ENCODE peak calls at places on chromosomes 6 and 20, in seven cellular contexts. I, Y, E, C, H, X and K are unnamed samples.

GRCh38 chr20:53547664-53548239 is 45.9 kb downstream of the ZNF217 start:
- DNase-seq in Y (no peak), E (peak; percentile 70), I (no peak), H (no peak), C (no peak), X (peak; percentile 76), K (no peak)

GRCh38 chr20:20824924-20825584 is 112.6 kb upstream of the RALGAPA2 start:
- DNase-seq in I (peak; percentile 28), E (peak; percentile 42), Y (peak; percentile 59), H (peak; percentile 79), C (peak; percentile 31), X (peak; percentile 2), K (peak; percentile 42)

GRCh38 chr6:22717906-22718305 is 148.5 kb downstream of the HDGFL1 start:
- DNase-seq in C (no peak), E (no peak), H (no peak), X (no peak), Y (no peak), I (no peak), K (peak; percentile 19)

GRCh38 chr20:20452254-20452676 is 84.4 kb downstream of the INSM1 start:
- DNase-seq in H (peak; percentile 79), C (peak; percentile 23), E (no peak), I (peak; percentile 46), X (peak; percentile 78), Y (peak; percentile 64), K (peak; percentile 64)

GRCh38 chr6:92723390-92723931 is 695.9 kb downstream of the EPHA7 start:
- DNase-seq in I (no peak), Y (no peak), C (no peak), X (no peak), H (no peak), E (no peak), K (no peak)

GRCh38 chr6:109979033-109979921 is 1.2 kb downstream of the GPR6 start:
- DNase-seq in Y (no peak), X (no peak), H (no peak), I (no peak), C (no peak), E (no peak), K (no peak)

GRCh38 chr6:164108869-164109769 is 694.6 kb downstream of the QKI start:
- DNase-seq in X (no peak), E (no peak), I (peak; percentile 91), Y (peak; percentile 96), H (peak; percentile 98), C (no peak), K (peak; percentile 97)

GRCh38 chr6:168937061-168937460 is 316.6 kb downstream of the THBS2 start:
- DNase-seq in H (no peak), C (no peak), E (no peak), X (peak; percentile 12), Y (no peak), I (no peak), K (no peak)

GRCh38 chr6:109236140-109237081 is 141.1 kb downstream of the CEP57L1 start:
- DNase-seq in E (peak; percentile 71), X (no peak), C (no peak), I (no peak), Y (peak; percentile 35), H (no peak), K (no peak)

GRCh38 chr6:63731946-63732735 is 96.5 kb downstream of the PHF3 start:
- DNase-seq in E (no peak), I (no peak), X (peak; percentile 47), C (no peak), Y (no peak), H (no peak), K (no peak)

GRCh38 chr6:70131528-70131927 is 171.4 kb downstream of the COL9A1 start:
- DNase-seq in I (no peak), E (no peak), C (no peak), X (no peak), H (no peak), Y (no peak), K (no peak)

GRCh38 chr20:36871640-36872570 is 4.0 kb upstream of the TLDC2 start:
- DNase-seq in X (no peak), E (no peak), Y (no peak), H (peak; percentile 18), C (no peak), I (no peak), K (no peak)

GRCh38 chr6:170223718-170224693 is 66.9 kb downstream of the DLL1 start:
- DNase-seq in X (no peak), C (no peak), E (no peak), H (no peak), Y (no peak), I (no peak), K (no peak)
- TF ChIP-seq CTCF in X (no peak), C (no peak), E (no peak), H (no peak), Y (no peak), I (no peak), K (no peak)

GRCh38 chr6:139250296-139251274 is 41.2 kb downstream of the TXLNB start:
- DNase-seq in X (peak; percentile 59), E (peak; percentile 62), I (peak; percentile 52), C (peak; percentile 32), Y (peak; percentile 67), H (peak; percentile 67), K (peak; percentile 73)

GRCh38 chr6:139253656-139254055 is 38.1 kb downstream of the TXLNB start:
- DNase-seq in I (no peak), X (no peak), Y (no peak), H (no peak), C (no peak), E (no peak), K (no peak)

GRCh38 chr6:139252018-139252390 is 39.8 kb downstream of the TXLNB start:
- DNase-seq in E (no peak), X (no peak), Y (no peak), H (no peak), C (no peak), I (no peak), K (no peak)

GRCh38 chr6:139249387-139249786 is 42.4 kb downstream of the TXLNB start:
- DNase-seq in I (no peak), C (no peak), Y (no peak), X (no peak), H (no peak), E (no peak), K (no peak)

GRCh38 chr6:139251377-139252017 is 40.3 kb downstream of the TXLNB start:
- DNase-seq in Y (no peak), X (no peak), E (no peak), H (no peak), I (no peak), C (no peak), K (peak; percentile 51)
- H3K27ac ChIP-seq in Y (peak overlapping the region; percentile 81), X (no peak overlapping the region), E (no peak overlapping the region), H (peak overlapping the region; percentile 91), I (peak overlapping the region; percentile 82), C (no peak overlapping the region), K (peak overlapping the region; percentile 81)

DNA sequence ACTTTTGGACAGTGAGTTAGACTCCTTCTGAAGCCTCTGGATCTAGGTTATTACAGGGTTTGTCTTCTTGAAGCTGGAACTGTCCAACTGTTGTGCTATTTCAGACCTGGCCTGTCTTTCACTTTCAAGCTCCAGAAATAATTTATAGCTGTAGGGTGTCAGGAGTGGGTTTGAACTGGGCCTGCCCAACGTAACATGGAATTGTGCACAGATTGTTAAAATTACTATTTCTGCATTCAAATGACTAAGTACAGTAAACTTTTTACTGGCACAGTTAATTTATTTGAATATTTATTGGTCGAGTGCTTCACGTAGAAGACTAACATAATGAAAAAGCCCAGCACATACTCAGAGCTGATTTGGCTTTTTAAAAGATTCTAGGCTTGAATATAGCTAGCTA is 74.3 kb downstream of the ARID1B start:
- DNase-seq in Y (no peak), C (no peak), I (no peak), X (no peak), H (no peak), E (no peak), K (no peak)
- H3K4me1 ChIP-seq in Y (peaks cover 94% of the 10 kb centered on the region), C (peaks cover 42% of the 10 kb centered on the region), I (peaks cover 100% of the 10 kb centered on the region), X (peaks cover 12% of the 10 kb centered on the region), H (peaks cover 87% of the 10 kb centered on the region), E (peaks cover 15% of the 10 kb centered on the region), K (peaks cover 82% of the 10 kb centered on the region)

DNA sequence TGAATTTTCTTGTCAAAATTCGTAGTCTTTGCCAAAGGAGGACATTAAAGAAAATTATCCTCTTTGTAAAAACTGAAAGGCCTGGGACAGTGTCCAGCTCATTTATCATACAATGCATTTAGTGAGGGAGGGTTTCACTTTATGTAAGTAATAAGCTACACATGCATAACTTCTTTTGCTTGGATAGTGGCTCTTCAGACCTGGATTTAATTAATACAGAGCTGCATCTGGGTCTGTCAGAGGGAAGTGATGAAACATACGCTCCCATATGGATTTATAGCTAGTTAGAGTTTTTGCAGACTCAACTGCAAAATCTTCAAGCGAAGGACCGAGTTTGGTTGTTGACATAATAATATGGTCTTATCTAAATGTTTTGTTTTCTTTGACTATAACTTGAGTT is 175.6 kb downstream of the PHACTR1 start:
- DNase-seq in Y (no peak), X (no peak), I (no peak), C (no peak), H (no peak), E (no peak), K (no peak)
- TF ChIP-seq CTCF in Y (no peak), X (no peak), I (no peak), C (no peak), H (no peak), E (no peak), K (no peak)

DNA sequence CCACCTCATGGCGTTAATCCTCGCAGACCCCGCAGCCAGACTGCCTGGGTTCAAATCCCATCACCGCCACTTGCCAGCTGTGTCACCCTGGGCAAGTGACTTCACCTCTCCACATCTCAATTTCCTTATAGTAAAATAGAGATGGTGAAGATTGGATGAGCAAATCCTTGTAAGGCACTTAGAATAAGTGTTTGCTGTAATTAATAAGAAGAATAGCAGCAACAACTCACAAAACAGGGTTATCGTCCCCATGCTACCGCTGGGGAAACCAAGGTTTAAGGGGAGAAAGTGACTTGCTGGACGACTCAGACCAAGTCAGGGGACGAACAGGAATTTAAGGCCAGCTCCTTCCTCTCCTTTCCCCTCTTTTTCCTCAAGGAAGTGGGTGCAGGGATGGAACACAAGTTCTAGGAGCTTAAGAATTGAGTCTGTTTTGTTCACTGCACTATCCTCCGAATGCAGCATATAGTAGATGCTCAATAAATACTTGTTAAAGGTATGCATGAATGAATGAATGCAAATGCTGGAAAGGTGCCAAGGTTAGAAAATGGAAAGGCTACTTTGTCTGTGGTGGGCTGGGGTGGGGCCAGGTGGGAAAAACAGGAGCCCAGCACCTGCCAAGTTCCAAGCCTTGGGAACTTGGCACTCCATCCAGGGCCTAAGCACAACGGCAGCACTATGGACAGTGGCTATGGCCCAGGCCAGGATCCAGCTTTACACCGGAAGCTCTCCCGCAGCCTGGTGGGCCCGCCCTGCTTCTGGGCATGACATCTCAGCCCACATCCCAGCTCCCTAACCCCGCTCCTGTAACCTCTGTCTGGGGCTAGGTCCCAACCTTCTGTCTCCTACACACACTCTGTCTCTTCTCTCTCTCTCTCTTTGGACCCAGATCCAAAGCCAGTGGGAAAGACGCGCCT is 4.9 kb upstream of the CDH22 start:
- DNase-seq in H (no peak), Y (no peak), C (no peak), E (no peak), X (no peak), I (no peak), K (no peak)
- H3K27ac ChIP-seq in H (no peak overlapping the region), Y (no peak overlapping the region), C (no peak overlapping the region), E (no peak overlapping the region), X (no peak overlapping the region), I (no peak overlapping the region), K (no peak overlapping the region)